ENCODE peak calls at places on chromosomes 6 and 20, in nine cellular contexts. O is foreskin fibroblast; Q is PC-3; X is CD4-positive, alpha-beta T cell; B is OCI-LY7; K is cardiac fibroblast; Y is epithelial cell of esophagus; S is A673; C is ovary. W is an unnamed sample.

GRCh38 chr6:158816329-158816728 is 2.8 kb downstream of the EZR start:
- DNase-seq in Q (peak; percentile 50), C (no peak), X (no peak), S (no peak), O (no peak), Y (peak; percentile 74), K (no peak), B (peak; percentile 55), W (no peak)

GRCh38 chr6:47709160-47709559 is 10.8 kb downstream of the ADGRF4 start:
- DNase-seq in C (no peak), K (no peak), O (no peak), Y (no peak), S (no peak), B (no peak), X (no peak), Q (peak; percentile 46), W (no peak)

GRCh38 chr6:55666811-55667210 is 87.8 kb upstream of the HMGCLL1 start:
- DNase-seq in S (no peak), X (no peak), O (no peak), C (no peak), B (no peak), Y (no peak), Q (no peak), K (no peak), W (no peak)

GRCh38 chr6:157238346-157238745 is 85.0 kb downstream of the TMEM242 start:
- DNase-seq in Q (no peak), K (no peak), B (no peak), C (no peak), S (no peak), Y (no peak), X (no peak), O (no peak), W (no peak)

GRCh38 chr20:18174906-18175683 is 37.4 kb downstream of the KAT14 start:
- DNase-seq in Y (no peak), B (no peak), X (no peak), Q (no peak), O (no peak), S (no peak), C (no peak), K (no peak), W (no peak)

GRCh38 chr20:48586728-48587127 is 241.1 kb downstream of the PREX1 start:
- DNase-seq in O (no peak), Y (no peak), X (no peak), C (no peak), B (no peak), K (no peak), Q (no peak), S (no peak), W (no peak)

GRCh38 chr20:4261333-4262284 is 246.3 kb upstream of the RNF24 start:
- DNase-seq in C (no peak), S (no peak), O (peak; percentile 72), Q (peak; percentile 53), K (no peak), B (no peak), Y (peak; percentile 54), X (no peak), W (no peak)

GRCh38 chr6:163413345-163414116 is 987 bp upstream of the QKI start:
- DNase-seq in O (peak; percentile 96), S (peak; percentile 91), Y (peak; percentile 91), X (peak; percentile 89), Q (peak; percentile 80), K (peak; percentile 81), C (peak; percentile 90), B (peak; percentile 90), W (peak; percentile 84)

GRCh38 chr20:4787825-4788224 is 66.1 kb downstream of the PRND start:
- DNase-seq in B (no peak), K (no peak), C (no peak), O (no peak), Y (no peak), Q (no peak), S (no peak), X (no peak), W (no peak)

GRCh38 chr6:30964075-30964474 is 19.4 kb upstream of the MUC21 start:
- DNase-seq in X (no peak), Y (no peak), K (no peak), S (no peak), C (no peak), B (no peak), Q (no peak), O (no peak), W (no peak)

GRCh38 chr6:29131691-29132090 is 23.8 kb downstream of the OR2J3 start:
- DNase-seq in K (no peak), S (no peak), O (no peak), X (no peak), Q (peak; percentile 18), Y (peak; percentile 73), B (no peak), C (no peak), W (no peak)

GRCh38 chr6:46772754-46773153 is 20.4 kb upstream of the MEP1A start:
- DNase-seq in C (no peak), Q (no peak), Y (no peak), S (no peak), B (no peak), O (no peak), X (no peak), K (peak; percentile 44), W (no peak)

GRCh38 chr6:40586800-40587201 is 363 bp downstream of the LRFN2 start:
- DNase-seq in Y (no peak), K (peak; percentile 2), Q (no peak), B (no peak), S (peak; percentile 46), C (peak; percentile 26), X (no peak), O (no peak), W (no peak)

GRCh38 chr6:87705070-87705691 is 3.1 kb upstream of the AKIRIN2 start:
- DNase-seq in B (no peak), S (no peak), K (no peak), Y (peak; percentile 56), C (no peak), X (no peak), O (no peak), Q (peak; percentile 80), W (no peak)

GRCh38 chr20:44211177-44212039 is 837 bp upstream of the OSER1 start:
- DNase-seq in K (peak; percentile 59), C (peak; percentile 37), X (no peak), Y (no peak), Q (no peak), O (peak; percentile 67), B (no peak), S (no peak), W (no peak)

GRCh38 chr6:31585531-31585930 is 546 bp upstream of the LST1 start:
- DNase-seq in X (peak; percentile 48), S (peak; percentile 42), Q (peak; percentile 31), O (peak; percentile 15), B (peak; percentile 79), Y (no peak), K (no peak), C (no peak), W (no peak)

GRCh38 chr6:82915666-82916065 is 150.0 kb downstream of the UBE3D start:
- DNase-seq in S (no peak), K (no peak), C (no peak), Y (peak; percentile 81), O (no peak), Q (peak; percentile 3), X (no peak), B (no peak), W (no peak)

GRCh38 chr20:54194724-54195438 is 13.0 kb upstream of the PFDN4 start:
- DNase-seq in Q (peak; percentile 59), Y (peak; percentile 64), X (no peak), C (no peak), O (peak; percentile 73), B (no peak), S (peak; percentile 11), K (no peak), W (no peak)
- TF ChIP-seq CTCF in Q (peak; percentile 37), Y (peak; percentile 10), X (no peak), C (no peak), O (no peak), B (no peak), S (no peak), K (peak; percentile 17), W (no peak)

DNA sequence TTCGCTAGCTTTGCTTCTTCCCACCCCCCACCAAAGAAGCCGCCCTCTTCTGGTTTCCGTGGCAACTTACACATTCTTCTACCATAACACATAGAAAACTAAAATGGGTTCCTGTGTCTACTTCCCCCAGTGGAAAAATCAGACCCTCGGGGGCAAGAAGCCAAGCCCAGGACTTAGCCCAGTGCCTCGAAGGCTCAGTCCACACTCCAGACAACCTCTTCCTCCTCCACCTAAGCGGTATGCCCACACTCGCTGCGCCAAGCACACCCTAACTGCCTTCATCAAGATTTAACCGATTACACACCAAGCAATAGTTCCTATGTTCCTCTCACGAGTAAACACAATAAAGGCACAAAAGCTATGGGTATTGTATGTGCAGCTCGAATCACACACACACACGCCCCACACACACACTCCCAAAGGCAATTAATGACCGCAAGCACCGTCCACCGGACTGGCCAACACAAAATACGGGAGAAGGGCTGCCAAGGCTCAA is 537 bp downstream of the PPIL4 start:
- DNase-seq in Y (peak; percentile 30), O (peak; percentile 80), B (peak; percentile 70), S (peak; percentile 65), C (peak; percentile 58), X (peak; percentile 62), K (peak; percentile 86), Q (peak; percentile 28), W (peak; percentile 56)
- TF ChIP-seq CTCF in Y (no peak), O (no peak), B (peak; percentile 71), S (peak; percentile 27), C (peak; percentile 2), X (no peak), K (no peak), Q (no peak), W (no peak)

GRCh38 chr6:84756466-84756865 is 7.9 kb downstream of the TBX18 start:
- DNase-seq in S (no peak), O (no peak), B (no peak), C (no peak), Y (no peak), K (no peak), Q (no peak), X (no peak), W (no peak)

GRCh38 chr6:84753173-84753572 is 11.2 kb downstream of the TBX18 start:
- DNase-seq in S (no peak), Y (no peak), K (no peak), B (no peak), Q (no peak), X (no peak), O (no peak), C (no peak), W (no peak)

GRCh38 chr6:84749181-84749580 is 15.2 kb downstream of the TBX18 start:
- DNase-seq in Q (no peak), S (no peak), X (no peak), C (no peak), B (no peak), K (no peak), O (no peak), Y (no peak), W (no peak)

GRCh38 chr6:84748331-84748730 is 16.1 kb downstream of the TBX18 start:
- DNase-seq in C (no peak), O (peak; percentile 56), Y (no peak), B (no peak), S (no peak), Q (no peak), K (no peak), X (no peak), W (no peak)

GRCh38 chr6:84752118-84752850 is 12.1 kb downstream of the TBX18 start:
- DNase-seq in Q (no peak), C (no peak), Y (no peak), K (peak; percentile 78), X (no peak), S (no peak), B (no peak), O (peak; percentile 62), W (no peak)
- TF ChIP-seq CTCF in Q (no peak), C (no peak), Y (no peak), K (peak; percentile 53), X (no peak), S (no peak), B (no peak), O (no peak), W (no peak)

GRCh38 chr6:73309784-73310502 is 44.1 kb downstream of the DPPA5 start:
- DNase-seq in B (peak; percentile 81), S (peak; percentile 61), Q (peak; percentile 59), Y (peak; percentile 57), K (peak; percentile 65), O (peak; percentile 81), X (peak; percentile 16), C (peak; percentile 48), W (no peak)
- TF ChIP-seq CTCF in B (peak; percentile 89), S (peak; percentile 72), Q (peak; percentile 71), Y (peak; percentile 42), K (peak; percentile 59), O (peak; percentile 79), X (peak; percentile 43), C (no peak), W (no peak)

W was measured in CD8-positive, alpha-beta T cell.